ENCODE peak calls at places on chromosomes 12 and 14, in seven cellular contexts. One of them, this sample, is unnamed.

GRCh38 chr14:93953263-93953662 is 23.1 kb downstream of the ASB2 start:
- DNase-seq in IMR-90: no peak
- DNase-seq in heart left ventricle: no peak
- DNase-seq in ovary: no peak
- DNase-seq in uterus: no peak
- DNase-seq in prostate gland: no peak
- DNase-seq in K562: peak; percentile 20
- DNase-seq in this sample: no peak

GRCh38 chr12:110794623-110795280 is 52.0 kb upstream of the CCDC63 start:
- DNase-seq in ovary: peak; percentile 47
- DNase-seq in IMR-90: no peak
- DNase-seq in uterus: peak; percentile 18
- DNase-seq in heart left ventricle: peak; percentile 83
- DNase-seq in prostate gland: no peak
- DNase-seq in K562: no peak
- DNase-seq in this sample: no peak

GRCh38 chr12:105915997-105916697 is 222.6 kb downstream of the NUAK1 start:
- DNase-seq in heart left ventricle: no peak
- DNase-seq in uterus: no peak
- DNase-seq in prostate gland: no peak
- DNase-seq in IMR-90: peak; percentile 23
- DNase-seq in K562: no peak
- DNase-seq in ovary: no peak
- DNase-seq in this sample: no peak

GRCh38 chr14:68854421-68854820 is 61.6 kb upstream of the ZFP36L1 start:
- DNase-seq in K562: no peak
- DNase-seq in IMR-90: no peak
- DNase-seq in uterus: no peak
- DNase-seq in prostate gland: no peak
- DNase-seq in ovary: no peak
- DNase-seq in heart left ventricle: no peak
- DNase-seq in this sample: no peak

GRCh38 chr12:125065021-125065752 is at the start of gene AACS:
- DNase-seq in heart left ventricle: peak; percentile 91
- DNase-seq in uterus: peak; percentile 70
- DNase-seq in K562: peak; percentile 96
- DNase-seq in IMR-90: peak; percentile 64
- DNase-seq in prostate gland: peak; percentile 66
- DNase-seq in ovary: peak; percentile 83
- DNase-seq in this sample: peak; percentile 90

GRCh38 chr12:1839956-1840550 is 19.7 kb downstream of the LRTM2 start:
- DNase-seq in heart left ventricle: no peak
- DNase-seq in prostate gland: no peak
- DNase-seq in IMR-90: no peak
- DNase-seq in K562: no peak
- DNase-seq in uterus: no peak
- DNase-seq in ovary: no peak
- DNase-seq in this sample: no peak

GRCh38 chr12:58148405-58148804 is 207.0 kb downstream of the ATP23 start:
- DNase-seq in IMR-90: peak; percentile 49
- DNase-seq in K562: peak; percentile 16
- DNase-seq in uterus: peak; percentile 18
- DNase-seq in heart left ventricle: no peak
- DNase-seq in prostate gland: no peak
- DNase-seq in ovary: no peak
- DNase-seq in this sample: no peak

GRCh38 chr12:120890963-120891362 is 13.2 kb downstream of the SPPL3 start:
- DNase-seq in ovary: no peak
- DNase-seq in prostate gland: no peak
- DNase-seq in uterus: no peak
- DNase-seq in IMR-90: no peak
- DNase-seq in K562: no peak
- DNase-seq in heart left ventricle: no peak
- DNase-seq in this sample: no peak

GRCh38 chr12:119710374-119710773 is 42.4 kb downstream of the PRKAB1 start:
- DNase-seq in prostate gland: peak; percentile 32
- DNase-seq in K562: no peak
- DNase-seq in ovary: no peak
- DNase-seq in uterus: no peak
- DNase-seq in IMR-90: no peak
- DNase-seq in heart left ventricle: no peak
- DNase-seq in this sample: no peak

GRCh38 chr12:104656921-104657320 is 200.2 kb downstream of the CHST11 start:
- DNase-seq in ovary: no peak
- DNase-seq in uterus: no peak
- DNase-seq in IMR-90: peak; percentile 54
- DNase-seq in heart left ventricle: no peak
- DNase-seq in prostate gland: no peak
- DNase-seq in K562: no peak
- DNase-seq in this sample: no peak

GRCh38 chr12:26948309-26948708 is 10.0 kb downstream of the FGFR1OP2 start:
- DNase-seq in ovary: no peak
- DNase-seq in uterus: no peak
- DNase-seq in IMR-90: no peak
- DNase-seq in heart left ventricle: no peak
- DNase-seq in K562: no peak
- DNase-seq in prostate gland: no peak
- DNase-seq in this sample: no peak

GRCh38 chr14:90536092-90536491 is 139.3 kb downstream of the CALM1 start:
- DNase-seq in ovary: peak; percentile 56
- DNase-seq in IMR-90: no peak
- DNase-seq in uterus: no peak
- DNase-seq in prostate gland: no peak
- DNase-seq in heart left ventricle: peak; percentile 75
- DNase-seq in K562: no peak
- DNase-seq in this sample: no peak

GRCh38 chr12:51351913-51352532 is 5.5 kb upstream of the CELA1 start:
- DNase-seq in ovary: no peak
- DNase-seq in heart left ventricle: no peak
- DNase-seq in K562: peak; percentile 73
- DNase-seq in prostate gland: no peak
- DNase-seq in IMR-90: peak; percentile 66
- DNase-seq in uterus: no peak
- DNase-seq in this sample: peak; percentile 52

GRCh38 chr14:61644834-61645233 is 50.5 kb upstream of the HIF1A start:
- DNase-seq in heart left ventricle: no peak
- DNase-seq in prostate gland: no peak
- DNase-seq in ovary: no peak
- DNase-seq in K562: no peak
- DNase-seq in uterus: no peak
- DNase-seq in IMR-90: peak; percentile 49
- DNase-seq in this sample: no peak

GRCh38 chr12:52920937-52921336 is 16.1 kb upstream of the KRT8 start:
- DNase-seq in K562: no peak
- DNase-seq in IMR-90: peak; percentile 26
- DNase-seq in ovary: no peak
- DNase-seq in prostate gland: no peak
- DNase-seq in uterus: no peak
- DNase-seq in heart left ventricle: no peak
- DNase-seq in this sample: no peak

GRCh38 chr12:87274594-87275245 is 754.5 kb downstream of the C12orf50 start:
- DNase-seq in K562: peak; percentile 10
- DNase-seq in prostate gland: no peak
- DNase-seq in uterus: no peak
- DNase-seq in ovary: no peak
- DNase-seq in IMR-90: peak; percentile 38
- DNase-seq in heart left ventricle: no peak
- DNase-seq in this sample: peak; percentile 0

GRCh38 chr12:13257356-13257875 is 60.9 kb downstream of the EMP1 start:
- DNase-seq in ovary: no peak
- DNase-seq in K562: no peak
- DNase-seq in prostate gland: no peak
- DNase-seq in IMR-90: no peak
- DNase-seq in heart left ventricle: no peak
- DNase-seq in uterus: no peak
- DNase-seq in this sample: no peak

GRCh38 chr12:65595016-65595560 is 229.2 kb upstream of the HMGA2 start:
- DNase-seq in IMR-90: no peak
- DNase-seq in ovary: no peak
- DNase-seq in uterus: no peak
- DNase-seq in heart left ventricle: no peak
- DNase-seq in prostate gland: no peak
- DNase-seq in K562: no peak
- DNase-seq in this sample: no peak

GRCh38 chr12:127485528-127485927 is 781.4 kb upstream of the TMEM132C start:
- DNase-seq in prostate gland: no peak
- DNase-seq in heart left ventricle: no peak
- DNase-seq in IMR-90: peak; percentile 86
- DNase-seq in ovary: no peak
- DNase-seq in K562: no peak
- DNase-seq in uterus: no peak
- DNase-seq in this sample: peak; percentile 27

GRCh38 chr12:5262885-5263284 is 169.0 kb upstream of the NTF3 start:
- DNase-seq in ovary: no peak
- DNase-seq in IMR-90: peak; percentile 13
- DNase-seq in uterus: no peak
- DNase-seq in heart left ventricle: no peak
- DNase-seq in prostate gland: no peak
- DNase-seq in K562: no peak
- DNase-seq in this sample: no peak

GRCh38 chr14:102568115-102568614 is 24.3 kb upstream of the RCOR1 start:
- DNase-seq in IMR-90: no peak
- DNase-seq in uterus: no peak
- DNase-seq in K562: peak; percentile 72
- DNase-seq in heart left ventricle: peak; percentile 28
- DNase-seq in ovary: no peak
- DNase-seq in prostate gland: no peak
- DNase-seq in this sample: no peak

DNA sequence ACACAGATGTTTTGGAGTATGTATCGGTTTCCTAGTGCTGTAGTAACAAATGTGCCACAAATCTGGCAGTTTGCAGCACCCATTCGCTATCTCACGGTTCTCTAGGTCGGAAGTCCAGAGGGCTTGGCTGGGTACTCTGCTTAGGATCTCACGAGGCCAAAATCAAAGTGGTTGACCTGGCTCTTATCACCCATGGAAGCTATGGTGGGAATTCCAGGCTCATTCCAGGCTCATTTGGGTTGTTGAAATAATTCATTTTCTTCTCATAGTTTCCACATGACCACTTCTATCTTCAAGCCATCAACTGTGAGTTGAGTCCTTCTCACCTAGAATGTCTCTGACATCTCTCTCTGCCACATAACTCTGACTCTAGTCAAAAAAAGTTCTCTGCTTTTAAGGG is 431.0 kb upstream of the TMPO start:
- DNase-seq in uterus: no peak
- DNase-seq in prostate gland: no peak
- DNase-seq in K562: no peak
- DNase-seq in ovary: no peak
- DNase-seq in IMR-90: no peak
- DNase-seq in heart left ventricle: no peak
- DNase-seq in this sample: no peak
- TF ChIP-seq POLR2A in uterus: no peak
- TF ChIP-seq POLR2A in prostate gland: no peak
- TF ChIP-seq POLR2A in K562: no peak
- TF ChIP-seq POLR2A in ovary: no peak
- TF ChIP-seq POLR2A in IMR-90: no peak
- TF ChIP-seq POLR2A in heart left ventricle: no peak
- TF ChIP-seq POLR2A in this sample: no peak

GRCh38 chr12:108634225-108634795 is 616 bp upstream of the SELPLG start:
- DNase-seq in ovary: no peak
- DNase-seq in IMR-90: no peak
- DNase-seq in K562: peak; percentile 57
- DNase-seq in prostate gland: no peak
- DNase-seq in uterus: no peak
- DNase-seq in heart left ventricle: no peak
- DNase-seq in this sample: no peak
- TF ChIP-seq POLR2A in ovary: no peak
- TF ChIP-seq POLR2A in IMR-90: no peak
- TF ChIP-seq POLR2A in K562: no peak
- TF ChIP-seq POLR2A in prostate gland: no peak
- TF ChIP-seq POLR2A in uterus: no peak
- TF ChIP-seq POLR2A in heart left ventricle: no peak
- TF ChIP-seq POLR2A in this sample: no peak

DNA sequence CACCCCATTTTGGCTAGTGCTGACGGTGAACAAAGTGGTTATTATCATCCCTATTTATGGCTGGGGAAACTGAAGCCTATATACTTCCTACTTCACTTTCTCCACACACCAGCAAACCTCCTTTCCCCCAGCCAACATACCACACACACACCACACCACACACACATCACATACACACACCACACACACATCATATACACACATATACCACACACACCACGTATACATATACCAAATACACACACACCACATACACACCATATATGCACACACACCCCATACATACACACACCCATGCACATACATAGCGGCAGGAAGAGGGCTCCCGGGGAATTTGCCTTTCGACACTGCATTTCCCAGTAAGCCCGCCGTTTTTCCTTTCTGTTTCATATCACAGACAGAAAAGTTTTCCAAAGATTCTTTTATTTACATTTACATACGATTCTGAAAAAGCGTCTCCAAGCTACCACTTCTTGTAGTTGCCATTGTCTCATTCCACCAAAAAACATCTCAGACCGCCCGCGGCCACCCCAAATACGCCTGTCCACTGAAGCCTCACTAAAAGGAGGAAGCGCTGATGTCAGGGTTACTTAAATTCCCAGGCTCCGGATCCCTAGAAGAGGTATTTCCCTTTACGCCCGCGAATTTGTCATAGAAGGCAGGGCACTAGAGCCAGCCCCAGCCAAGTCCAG is 826 bp upstream of the RAB5B start:
- DNase-seq in ovary: no peak
- DNase-seq in heart left ventricle: no peak
- DNase-seq in K562: no peak
- DNase-seq in prostate gland: peak; percentile 23
- DNase-seq in IMR-90: peak; percentile 53
- DNase-seq in uterus: no peak
- DNase-seq in this sample: no peak
- TF ChIP-seq POLR2A in ovary: peak; percentile 65
- TF ChIP-seq POLR2A in heart left ventricle: no peak
- TF ChIP-seq POLR2A in K562: peak; percentile 59
- TF ChIP-seq POLR2A in prostate gland: peak; percentile 82
- TF ChIP-seq POLR2A in IMR-90: peak; percentile 84
- TF ChIP-seq POLR2A in uterus: peak; percentile 45
- TF ChIP-seq POLR2A in this sample: no peak

DNA sequence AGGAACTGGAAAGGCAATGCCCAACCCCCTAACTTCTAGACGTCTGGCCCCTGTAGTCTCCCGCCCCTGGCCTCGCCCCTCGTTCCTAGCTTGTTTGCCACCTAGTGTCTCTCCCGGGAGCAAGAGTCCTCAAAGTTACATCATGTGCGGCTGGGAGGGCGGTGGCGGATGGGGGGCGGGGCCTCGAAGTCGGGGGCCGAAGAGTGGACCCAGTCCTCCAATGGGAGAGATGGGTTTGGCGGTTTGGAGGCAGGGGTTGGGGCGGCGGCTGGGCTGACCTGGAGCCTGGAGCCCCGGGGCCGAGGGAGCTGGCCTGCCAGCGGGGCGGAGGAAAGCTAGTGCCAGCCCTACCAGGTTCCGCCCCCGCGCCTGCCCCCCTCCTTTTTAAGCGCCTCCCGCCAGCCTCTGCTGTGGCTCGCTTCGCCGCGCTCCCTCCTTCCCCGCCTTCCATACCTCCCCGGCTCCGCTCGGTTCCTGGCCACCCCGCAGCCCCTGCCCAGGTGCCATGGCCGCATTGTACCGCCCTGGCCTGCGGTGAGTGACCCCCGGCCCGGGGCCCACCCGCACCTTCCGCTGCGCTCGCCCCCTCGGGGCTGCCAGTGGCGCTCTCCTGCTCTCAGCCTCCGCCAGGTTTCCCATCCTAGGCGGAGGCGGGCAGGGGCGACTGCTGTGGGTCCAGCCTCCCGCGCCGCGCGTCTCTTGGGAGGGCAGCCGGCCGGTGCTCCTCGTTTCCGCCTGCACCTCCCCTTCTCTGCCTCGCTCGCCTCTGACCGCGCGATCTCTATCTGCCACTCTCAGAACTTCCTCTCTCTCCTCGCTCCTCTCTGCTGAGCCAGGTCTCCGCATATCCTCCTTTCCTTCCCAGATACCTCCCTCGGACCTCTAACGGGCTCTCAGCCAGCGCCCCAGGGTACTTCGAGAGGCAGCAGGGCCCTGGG is at the start of gene PCK2:
- DNase-seq in heart left ventricle: peak; percentile 94
- DNase-seq in uterus: peak; percentile 93
- DNase-seq in IMR-90: peak; percentile 88
- DNase-seq in prostate gland: peak; percentile 89
- DNase-seq in ovary: peak; percentile 78
- DNase-seq in K562: peak; percentile 96
- DNase-seq in this sample: peak; percentile 89
- TF ChIP-seq POLR2A in heart left ventricle: no peak
- TF ChIP-seq POLR2A in uterus: peak; percentile 61
- TF ChIP-seq POLR2A in IMR-90: peak; percentile 89
- TF ChIP-seq POLR2A in prostate gland: no peak
- TF ChIP-seq POLR2A in ovary: peak; percentile 48
- TF ChIP-seq POLR2A in K562: peak; percentile 93
- TF ChIP-seq POLR2A in this sample: peak; percentile 89